ENCODE peak calls at places on chromosomes 11 and 22, in ten cellular contexts. D, N, R, X, O, G, Z, I, T and Y are unnamed samples.
A peak's percentile ranks its signal among the peaks of the same experiment; 100 is the strongest.

GRCh38 chr22:46866591-46866990 is 104.1 kb downstream of the TBC1D22A start:
- DNase-seq in G (no peak), Z (no peak), N (no peak), O (no peak), R (no peak), X (no peak), D (no peak), I (peak; percentile 66), T (no peak), Y (no peak)

GRCh38 chr11:9550209-9550628 is 23.3 kb upstream of the WEE1 start:
- DNase-seq in G (no peak), I (no peak), O (no peak), Z (no peak), X (no peak), R (no peak), D (no peak), T (no peak), N (no peak), Y (no peak)

GRCh38 chr11:46977940-46978595 is 41.5 kb downstream of the CSTPP1 start:
- DNase-seq in X (no peak), G (no peak), I (no peak), N (peak; percentile 31), D (no peak), R (no peak), Z (no peak), T (no peak), O (no peak), Y (no peak)

GRCh38 chr22:47299879-47300697 is 537.6 kb downstream of the TBC1D22A start:
- DNase-seq in D (no peak), O (no peak), X (no peak), N (no peak), I (no peak), Z (no peak), G (no peak), R (no peak), T (no peak), Y (no peak)

GRCh38 chr22:40426671-40427070 is 56.3 kb downstream of the SGSM3 start:
- DNase-seq in Z (peak; percentile 87), O (no peak), R (no peak), N (peak; percentile 93), X (no peak), G (peak; percentile 99), I (peak; percentile 41), T (no peak), D (no peak), Y (no peak)

GRCh38 chr11:6323291-6323905 is 3.1 kb upstream of the CAVIN3 start:
- DNase-seq in I (no peak), Z (no peak), D (no peak), R (no peak), X (no peak), O (no peak), N (peak; percentile 80), T (no peak), G (no peak), Y (no peak)

GRCh38 chr22:46744581-46744980 is 6.5 kb upstream of the CERK start:
- DNase-seq in G (no peak), X (no peak), T (no peak), Z (no peak), O (no peak), R (no peak), I (no peak), D (no peak), N (no peak), Y (no peak)

GRCh38 chr22:44676441-44677298 is 25.3 kb upstream of the PRR5 start:
- DNase-seq in D (no peak), N (no peak), I (no peak), R (no peak), G (no peak), Z (no peak), T (no peak), O (no peak), X (no peak), Y (no peak)

GRCh38 chr11:110092577-110093406 is at the start of gene ZC3H12C:
- DNase-seq in G (peak; percentile 75), O (no peak), T (peak; percentile 37), X (no peak), R (peak; percentile 73), I (peak; percentile 90), D (peak; percentile 59), Z (peak; percentile 93), N (peak; percentile 94), Y (peak; percentile 64)

GRCh38 chr11:1761857-1762536 is 1.7 kb downstream of the CTSD start:
- DNase-seq in Z (no peak), R (no peak), G (no peak), O (no peak), T (no peak), I (no peak), N (no peak), X (no peak), D (no peak), Y (no peak)

GRCh38 chr11:126311464-126312291 is 7.8 kb downstream of the DCPS start:
- DNase-seq in X (no peak), O (no peak), I (no peak), T (no peak), D (no peak), Z (no peak), G (no peak), R (no peak), N (no peak), Y (peak; percentile 96)

GRCh38 chr11:26764825-26765224 is 43.0 kb upstream of the SLC5A12 start:
- DNase-seq in O (no peak), N (no peak), R (no peak), G (no peak), D (no peak), Z (no peak), I (no peak), X (no peak), T (no peak), Y (no peak)

GRCh38 chr22:32676196-32676595 is 125.3 kb upstream of the TIMP3 start:
- DNase-seq in O (no peak), Z (no peak), G (no peak), N (no peak), T (no peak), D (no peak), X (no peak), I (no peak), R (no peak), Y (no peak)

GRCh38 chr22:22836635-22837034 is 51.0 kb upstream of the IGLL5 start:
- DNase-seq in N (no peak), T (no peak), Z (no peak), R (no peak), D (no peak), O (no peak), I (peak; percentile 15), G (no peak), X (no peak), Y (no peak)

GRCh38 chr11:46363031-46363407 is 15.8 kb downstream of the DGKZ start:
- DNase-seq in I (peak; percentile 18), O (no peak), X (no peak), T (no peak), G (peak; percentile 83), Z (no peak), D (no peak), R (no peak), N (peak; percentile 28), Y (peak; percentile 83)

GRCh38 chr11:13205446-13205845 is 72.1 kb upstream of the BMAL1 start:
- DNase-seq in O (no peak), X (no peak), T (no peak), I (no peak), R (no peak), Z (no peak), D (no peak), N (no peak), G (peak; percentile 48), Y (no peak)

GRCh38 chr11:64101461-64101860 is 64.5 kb downstream of the MACROD1 start:
- DNase-seq in Z (no peak), G (no peak), I (no peak), X (no peak), T (no peak), O (no peak), R (no peak), N (no peak), D (no peak), Y (no peak)

GRCh38 chr11:62140302-62141110 is 16.7 kb downstream of the INCENP start:
- DNase-seq in X (no peak), R (no peak), N (no peak), O (no peak), I (no peak), Z (no peak), G (no peak), D (no peak), T (no peak), Y (no peak)

GRCh38 chr22:42283288-42284229 is 13.1 kb upstream of the TCF20 start:
- DNase-seq in G (no peak), R (no peak), N (no peak), O (no peak), Z (peak; percentile 20), I (no peak), X (peak; percentile 44), D (peak; percentile 42), T (peak; percentile 17), Y (no peak)

GRCh38 chr11:24422371-24422770 is 74.5 kb upstream of the LUZP2 start:
- DNase-seq in O (no peak), G (no peak), R (no peak), T (no peak), D (no peak), I (no peak), Z (no peak), N (no peak), X (no peak), Y (no peak)

GRCh38 chr11:12318791-12319733 is 58.3 kb upstream of the PARVA start:
- DNase-seq in D (no peak), X (no peak), O (no peak), Z (peak; percentile 96), R (peak; percentile 93), I (peak; percentile 93), N (peak; percentile 98), T (no peak), G (no peak), Y (no peak)

GRCh38 chr11:107710301-107710700 is 1.6 kb downstream of the SLN start:
- DNase-seq in D (no peak), N (no peak), I (no peak), Z (no peak), O (no peak), T (no peak), X (no peak), G (no peak), R (no peak), Y (no peak)

GRCh38 chr11:44630511-44631210 is 65.2 kb downstream of the CD82 start:
- DNase-seq in R (no peak), G (no peak), I (no peak), X (no peak), O (no peak), T (no peak), N (no peak), D (no peak), Z (no peak), Y (no peak)

GRCh38 chr11:35099278-35100018 is 39.5 kb upstream of the CD44 start:
- DNase-seq in R (no peak), O (no peak), N (no peak), T (no peak), X (no peak), G (no peak), I (peak; percentile 89), Z (no peak), D (no peak), Y (no peak)

GRCh38 chr11:106021181-106021966 is 666 bp downstream of the MSANTD4 start:
- DNase-seq in X (no peak), N (no peak), D (no peak), O (no peak), T (no peak), I (peak; percentile 65), G (peak; percentile 43), Z (no peak), R (no peak), Y (peak; percentile 9)

GRCh38 chr11:130383363-130384168 is 44.8 kb downstream of the ADAMTS8 start:
- DNase-seq in R (no peak), I (peak; percentile 65), T (no peak), O (no peak), Z (peak; percentile 7), D (no peak), X (no peak), G (no peak), N (no peak), Y (peak; percentile 24)

GRCh38 chr11:60942970-60943565 is 8.9 kb downstream of the SLC15A3 start:
- DNase-seq in Z (peak; percentile 40), N (peak; percentile 71), X (no peak), O (no peak), T (no peak), R (no peak), D (no peak), I (no peak), G (no peak), Y (no peak)

GRCh38 chr22:24230911-24231656 is 13.8 kb downstream of the GGT5 start:
- DNase-seq in G (no peak), R (no peak), O (peak; percentile 41), I (no peak), T (peak; percentile 62), N (no peak), Z (peak; percentile 21), X (peak; percentile 51), D (peak; percentile 77), Y (peak; percentile 53)